ENCODE peak calls at places on chromosomes 13 and 19, in eight cellular contexts. T is tibial nerve; Z is RWPE2; W is WERI-Rb-1; J is substantia nigra; X is hepatocyte; I is stimulated activated CD8-positive, alpha-beta memory T cell treated with anti-CD3 and anti-CD28 coated beads, Interleukin-4, amount 100 ng/mL, for 4 hours; Q is lower leg skin. K is an unnamed sample.

GRCh38 chr13:49690133-49690989 is 925 bp downstream of the EBPL start:
- DNase-seq in T (no peak), Z (no peak), W (no peak), J (no peak), X (peak), I (no peak), Q (no peak), K (peak)

GRCh38 chr19:40530091-40530901 is 46.4 kb upstream of the SHKBP1 start:
- DNase-seq in T (no peak), Z (no peak), W (peak), J (no peak), X (peak), I (no peak), Q (no peak), K (peak)

GRCh38 chr13:69287050-69287698 is 820.5 kb upstream of the ATXN8OS start:
- DNase-seq in T (no peak), Z (no peak), W (no peak), J (no peak), X (no peak), I (no peak), Q (no peak), K (no peak)

GRCh38 chr19:38597075-38597474 is 20.7 kb downstream of the MAP4K1 start:
- DNase-seq in T (no peak), Z (no peak), W (no peak), J (no peak), X (no peak), I (no peak), Q (no peak), K (no peak)

GRCh38 chr13:27182844-27183497 is 11.4 kb upstream of the USP12 start:
- DNase-seq in T (no peak), Z (no peak), W (no peak), J (no peak), X (peak), I (no peak), Q (no peak), K (no peak)

GRCh38 chr13:38582133-38582532 is 104.7 kb upstream of the FREM2 start:
- DNase-seq in T (no peak), Z (no peak), W (peak), J (peak), X (peak), I (no peak), Q (no peak), K (peak)

GRCh38 chr19:18657590-18658365 is 20.9 kb downstream of the KLHL26 start:
- DNase-seq in T (peak), Z (no peak), W (no peak), J (no peak), X (peak), I (no peak), Q (no peak), K (peak)

GRCh38 chr13:102236341-102236740 is 165.5 kb downstream of the FGF14 start:
- DNase-seq in T (no peak), Z (no peak), W (no peak), J (no peak), X (no peak), I (no peak), Q (no peak), K (no peak)

GRCh38 chr13:27024781-27025492 is 146.7 kb downstream of the USP12 start:
- DNase-seq in T (no peak), Z (no peak), W (peak), J (no peak), X (no peak), I (no peak), Q (peak), K (no peak)

GRCh38 chr13:101092985-101093384 is 323.3 kb downstream of the NALCN start:
- DNase-seq in T (no peak), Z (no peak), W (no peak), J (no peak), X (no peak), I (no peak), Q (no peak), K (no peak)

GRCh38 chr19:18000981-18001836 is 6.8 kb upstream of the ARRDC2 start:
- DNase-seq in T (peak), Z (peak), W (peak), J (peak), X (peak), I (peak), Q (peak), K (peak)

GRCh38 chr19:47112166-47112663 is 1.4 kb downstream of the ZC3H4 start:
- DNase-seq in T (peak), Z (peak), W (peak), J (peak), X (peak), I (peak), Q (peak), K (peak)

GRCh38 chr19:558770-559439 is 13.5 kb upstream of the BSG start:
- DNase-seq in T (no peak), Z (no peak), W (no peak), J (no peak), X (no peak), I (no peak), Q (no peak), K (no peak)

GRCh38 chr13:113075711-113076110 is 29.9 kb upstream of the F7 start:
- DNase-seq in T (no peak), Z (peak), W (no peak), J (no peak), X (no peak), I (no peak), Q (no peak), K (no peak)

GRCh38 chr13:66661336-66661735 is 568.8 kb downstream of the PCDH9 start:
- DNase-seq in T (no peak), Z (no peak), W (no peak), J (no peak), X (no peak), I (no peak), Q (no peak), K (no peak)

GRCh38 chr19:3968556-3969434 is 2.1 kb downstream of the DAPK3 start:
- DNase-seq in T (peak), Z (peak), W (peak), J (no peak), X (peak), I (no peak), Q (peak), K (peak)

GRCh38 chr19:45953676-45954075 is 20.0 kb downstream of the NOVA2 start:
- DNase-seq in T (no peak), Z (no peak), W (no peak), J (no peak), X (no peak), I (no peak), Q (no peak), K (no peak)

GRCh38 chr19:45096700-45097099 is 3.7 kb downstream of the PPP1R37 start:
- DNase-seq in T (no peak), Z (no peak), W (no peak), J (no peak), X (no peak), I (no peak), Q (no peak), K (no peak)

GRCh38 chr13:19794552-19795143 is 11.9 kb upstream of the PSPC1 start:
- DNase-seq in T (no peak), Z (no peak), W (no peak), J (no peak), X (peak), I (no peak), Q (no peak), K (no peak)

GRCh38 chr13:88071371-88071770 is 400.2 kb downstream of the SLITRK5 start:
- DNase-seq in T (no peak), Z (no peak), W (no peak), J (no peak), X (no peak), I (no peak), Q (no peak), K (no peak)

GRCh38 chr13:24270639-24271131 is 38.7 kb upstream of the C1QTNF9 start:
- DNase-seq in T (peak), Z (no peak), W (no peak), J (peak), X (peak), I (no peak), Q (no peak), K (peak)

GRCh38 chr19:48739835-48740704 is at the start of gene RASIP1:
- DNase-seq in T (no peak), Z (no peak), W (no peak), J (no peak), X (no peak), I (no peak), Q (no peak), K (no peak)

GRCh38 chr13:22235285-22235949 is 564.5 kb downstream of the FGF9 start:
- DNase-seq in T (no peak), Z (no peak), W (no peak), J (no peak), X (peak), I (no peak), Q (no peak), K (no peak)

GRCh38 chr13:75393839-75394238 is 88.1 kb downstream of the TBC1D4 start:
- DNase-seq in T (no peak), Z (no peak), W (no peak), J (no peak), X (no peak), I (no peak), Q (no peak), K (no peak)

GRCh38 chr19:1045247-1045603 is 5.3 kb downstream of the ABCA7 start:
- DNase-seq in T (no peak), Z (peak), W (peak), J (no peak), X (no peak), I (no peak), Q (no peak), K (peak)

GRCh38 chr13:111913790-111914189 is 153.2 kb upstream of the SOX1 start:
- DNase-seq in T (no peak), Z (no peak), W (peak), J (no peak), X (no peak), I (no peak), Q (peak), K (no peak)

GRCh38 chr19:41792513-41793413 is 3.6 kb upstream of the CEACAM3 start:
- DNase-seq in T (no peak), Z (no peak), W (peak), J (peak), X (peak), I (peak), Q (no peak), K (peak)

GRCh38 chr13:102881819-102882686 is 36.2 kb downstream of the ERCC5 start:
- DNase-seq in T (no peak), Z (no peak), W (no peak), J (no peak), X (no peak), I (no peak), Q (no peak), K (no peak)

GRCh38 chr19:9857920-9858746 is 23.0 kb downstream of the PIN1 start:
- DNase-seq in T (no peak), Z (no peak), W (no peak), J (no peak), X (no peak), I (no peak), Q (no peak), K (no peak)

GRCh38 chr19:30703645-30704044 is 331.5 kb downstream of the ZNF536 start:
- DNase-seq in T (no peak), Z (no peak), W (no peak), J (no peak), X (no peak), I (no peak), Q (peak), K (no peak)

GRCh38 chr13:78197231-78197630 is 278.6 kb upstream of the EDNRB start:
- DNase-seq in T (no peak), Z (no peak), W (no peak), J (no peak), X (no peak), I (no peak), Q (no peak), K (no peak)

GRCh38 chr19:44684892-44685847 is 13.8 kb upstream of the CEACAM16 start:
- DNase-seq in T (no peak), Z (no peak), W (peak), J (no peak), X (peak), I (no peak), Q (no peak), K (no peak)

GRCh38 chr19:39927524-39928356 is 6.7 kb downstream of the FCGBP start:
- DNase-seq in T (no peak), Z (no peak), W (no peak), J (no peak), X (no peak), I (no peak), Q (peak), K (no peak)

GRCh38 chr19:30001794-30002193 is 59.8 kb downstream of the URI1 start:
- DNase-seq in T (no peak), Z (no peak), W (no peak), J (no peak), X (peak), I (no peak), Q (no peak), K (no peak)

GRCh38 chr13:23945612-23946011 is 48.3 kb upstream of the C1QTNF9B start:
- DNase-seq in T (no peak), Z (no peak), W (no peak), J (no peak), X (no peak), I (no peak), Q (no peak), K (no peak)

GRCh38 chr13:99501952-99502310 is 659 bp downstream of the TM9SF2 start:
- DNase-seq in T (no peak), Z (no peak), W (peak), J (no peak), X (peak), I (no peak), Q (peak), K (peak)